ENCODE peak calls at places on chromosomes 11 and 22, in six cellular contexts. One of them, this sample, is unnamed.

GRCh38 chr11:73636249-73636648 is 10.1 kb upstream of the PLEKHB1 start:
- DNase-seq in esophagus muscularis mucosa: no peak
- DNase-seq in breast epithelium: no peak
- DNase-seq in sigmoid colon: no peak
- DNase-seq in prostate gland: no peak
- DNase-seq in endothelial cell of umbilical vein: no peak
- DNase-seq in this sample: no peak

GRCh38 chr11:74086242-74086884 is 77.5 kb upstream of the UCP3 start:
- DNase-seq in esophagus muscularis mucosa: no peak
- DNase-seq in breast epithelium: no peak
- DNase-seq in sigmoid colon: no peak
- DNase-seq in prostate gland: no peak
- DNase-seq in endothelial cell of umbilical vein: no peak
- DNase-seq in this sample: no peak

GRCh38 chr11:116835042-116835772 is 2.2 kb downstream of the APOA1 start:
- DNase-seq in esophagus muscularis mucosa: no peak
- DNase-seq in breast epithelium: no peak
- DNase-seq in sigmoid colon: peak
- DNase-seq in prostate gland: no peak
- DNase-seq in endothelial cell of umbilical vein: peak
- DNase-seq in this sample: no peak

GRCh38 chr11:125886997-125887372 is 483 bp upstream of the HYLS1 start:
- DNase-seq in esophagus muscularis mucosa: no peak
- DNase-seq in breast epithelium: peak
- DNase-seq in sigmoid colon: peak
- DNase-seq in prostate gland: peak
- DNase-seq in endothelial cell of umbilical vein: no peak
- DNase-seq in this sample: no peak

GRCh38 chr11:61609970-61610347 is 29.1 kb upstream of the SYT7 start:
- DNase-seq in esophagus muscularis mucosa: no peak
- DNase-seq in breast epithelium: no peak
- DNase-seq in sigmoid colon: no peak
- DNase-seq in prostate gland: no peak
- DNase-seq in endothelial cell of umbilical vein: no peak
- DNase-seq in this sample: no peak

GRCh38 chr11:9601041-9601875 is 27.8 kb downstream of the WEE1 start:
- DNase-seq in esophagus muscularis mucosa: peak
- DNase-seq in breast epithelium: no peak
- DNase-seq in sigmoid colon: no peak
- DNase-seq in prostate gland: no peak
- DNase-seq in endothelial cell of umbilical vein: no peak
- DNase-seq in this sample: peak

GRCh38 chr11:120727752-120728151 is 216.2 kb downstream of the GRIK4 start:
- DNase-seq in esophagus muscularis mucosa: no peak
- DNase-seq in breast epithelium: no peak
- DNase-seq in sigmoid colon: no peak
- DNase-seq in prostate gland: no peak
- DNase-seq in endothelial cell of umbilical vein: no peak
- DNase-seq in this sample: no peak

GRCh38 chr11:75431533-75432525 is 1.2 kb downstream of the KLHL35 start:
- DNase-seq in esophagus muscularis mucosa: no peak
- DNase-seq in breast epithelium: no peak
- DNase-seq in sigmoid colon: no peak
- DNase-seq in prostate gland: no peak
- DNase-seq in endothelial cell of umbilical vein: no peak
- DNase-seq in this sample: no peak

GRCh38 chr11:27296406-27296994 is 66.5 kb downstream of the CCDC34 start:
- DNase-seq in esophagus muscularis mucosa: no peak
- DNase-seq in breast epithelium: no peak
- DNase-seq in sigmoid colon: no peak
- DNase-seq in prostate gland: peak
- DNase-seq in endothelial cell of umbilical vein: peak
- DNase-seq in this sample: no peak

GRCh38 chr11:16815047-16815767 is 76.8 kb downstream of the C11orf58 start:
- DNase-seq in esophagus muscularis mucosa: no peak
- DNase-seq in breast epithelium: peak
- DNase-seq in sigmoid colon: peak
- DNase-seq in prostate gland: peak
- DNase-seq in endothelial cell of umbilical vein: no peak
- DNase-seq in this sample: no peak

GRCh38 chr11:120272303-120272702 is 32.4 kb downstream of the POU2F3 start:
- DNase-seq in esophagus muscularis mucosa: no peak
- DNase-seq in breast epithelium: no peak
- DNase-seq in sigmoid colon: no peak
- DNase-seq in prostate gland: no peak
- DNase-seq in endothelial cell of umbilical vein: peak
- DNase-seq in this sample: no peak

GRCh38 chr22:46213052-46213451 is 37.0 kb downstream of the CDPF1 start:
- DNase-seq in esophagus muscularis mucosa: no peak
- DNase-seq in breast epithelium: no peak
- DNase-seq in sigmoid colon: no peak
- DNase-seq in prostate gland: no peak
- DNase-seq in endothelial cell of umbilical vein: no peak
- DNase-seq in this sample: no peak

GRCh38 chr11:1390603-1391164 is 950 bp downstream of the BRSK2 start:
- DNase-seq in esophagus muscularis mucosa: no peak
- DNase-seq in breast epithelium: no peak
- DNase-seq in sigmoid colon: no peak
- DNase-seq in prostate gland: no peak
- DNase-seq in endothelial cell of umbilical vein: no peak
- DNase-seq in this sample: no peak

GRCh38 chr22:38503021-38503420 is 3.1 kb downstream of the DDX17 start:
- DNase-seq in esophagus muscularis mucosa: no peak
- DNase-seq in breast epithelium: no peak
- DNase-seq in sigmoid colon: no peak
- DNase-seq in prostate gland: no peak
- DNase-seq in endothelial cell of umbilical vein: peak
- DNase-seq in this sample: no peak

GRCh38 chr22:38506118-38506962 is at the start of gene DDX17:
- DNase-seq in esophagus muscularis mucosa: peak
- DNase-seq in breast epithelium: peak
- DNase-seq in sigmoid colon: peak
- DNase-seq in prostate gland: peak
- DNase-seq in endothelial cell of umbilical vein: peak
- DNase-seq in this sample: peak

GRCh38 chr22:38505595-38506117 is 455 bp downstream of the DDX17 start:
- DNase-seq in esophagus muscularis mucosa: peak
- DNase-seq in breast epithelium: peak
- DNase-seq in sigmoid colon: peak
- DNase-seq in prostate gland: peak
- DNase-seq in endothelial cell of umbilical vein: peak
- DNase-seq in this sample: no peak

GRCh38 chr22:38501797-38502672 is 4.1 kb downstream of the DDX17 start:
- DNase-seq in esophagus muscularis mucosa: no peak
- DNase-seq in breast epithelium: no peak
- DNase-seq in sigmoid colon: no peak
- DNase-seq in prostate gland: no peak
- DNase-seq in endothelial cell of umbilical vein: no peak
- DNase-seq in this sample: no peak

DNA sequence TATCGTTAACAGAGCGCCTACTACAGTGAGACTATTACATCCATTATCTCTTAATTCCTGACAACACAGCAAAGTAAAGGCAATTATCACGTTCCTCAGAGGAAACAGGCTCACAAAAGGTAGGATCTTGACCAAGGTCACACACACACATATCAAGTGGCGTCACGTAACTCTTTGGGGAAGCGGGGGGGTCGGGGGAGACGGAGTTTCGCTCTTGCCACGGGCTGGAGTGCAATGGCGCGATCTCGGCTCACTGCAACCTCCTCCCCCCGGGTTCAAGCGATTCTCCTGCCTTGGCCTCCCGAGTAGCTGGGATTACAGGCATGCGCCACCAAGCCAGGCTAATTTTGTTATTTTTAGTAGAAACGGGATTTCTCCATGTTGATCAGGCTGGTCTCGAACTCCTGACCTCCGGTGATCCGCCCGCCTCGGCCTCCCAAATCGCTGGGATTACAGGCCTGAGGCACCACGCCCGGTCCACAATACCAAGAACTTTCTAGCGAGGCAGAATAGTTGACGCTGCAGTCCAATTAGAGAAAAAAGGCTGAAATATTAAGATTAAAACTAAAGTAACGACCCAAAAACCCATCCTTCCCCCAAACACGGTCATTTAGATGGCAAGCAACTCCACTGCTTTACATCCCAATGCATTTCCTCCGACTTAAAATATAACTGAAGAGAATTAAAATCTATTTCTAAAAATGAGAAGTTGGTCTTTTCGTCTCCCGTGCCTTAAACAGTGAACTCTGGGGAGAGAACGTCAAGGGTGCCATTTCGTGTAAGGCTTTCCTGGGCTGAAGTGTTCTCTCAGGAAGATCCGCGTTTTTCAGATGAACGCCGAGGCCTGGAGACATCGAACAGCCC is 1.1 kb downstream of the DDX17 start:
- DNase-seq in esophagus muscularis mucosa: no peak
- DNase-seq in breast epithelium: no peak
- DNase-seq in sigmoid colon: peak
- DNase-seq in prostate gland: peak
- DNase-seq in endothelial cell of umbilical vein: peak
- DNase-seq in this sample: no peak
- TF ChIP-seq POLR2AphosphoS5 in esophagus muscularis mucosa: peak
- TF ChIP-seq POLR2AphosphoS5 in breast epithelium: no peak
- TF ChIP-seq POLR2AphosphoS5 in sigmoid colon: peak
- TF ChIP-seq POLR2AphosphoS5 in prostate gland: no peak
- TF ChIP-seq POLR2AphosphoS5 in endothelial cell of umbilical vein: no peak
- TF ChIP-seq POLR2AphosphoS5 in this sample: no peak

GRCh38 chr11:94997437-94997836 is 23.9 kb downstream of the KDM4D start:
- DNase-seq in esophagus muscularis mucosa: no peak
- DNase-seq in breast epithelium: no peak
- DNase-seq in sigmoid colon: no peak
- DNase-seq in prostate gland: no peak
- DNase-seq in endothelial cell of umbilical vein: no peak
- DNase-seq in this sample: no peak
- H3K27ac ChIP-seq in esophagus muscularis mucosa: no peak
- H3K27ac ChIP-seq in breast epithelium: no peak
- H3K27ac ChIP-seq in sigmoid colon: no peak
- H3K27ac ChIP-seq in prostate gland: no peak
- H3K27ac ChIP-seq in endothelial cell of umbilical vein: no peak
- H3K27ac ChIP-seq in this sample: no peak

GRCh38 chr11:66929753-66930152 is 28.4 kb downstream of the PC start:
- DNase-seq in esophagus muscularis mucosa: no peak
- DNase-seq in breast epithelium: no peak
- DNase-seq in sigmoid colon: no peak
- DNase-seq in prostate gland: no peak
- DNase-seq in endothelial cell of umbilical vein: no peak
- DNase-seq in this sample: no peak
- TF ChIP-seq POLR2A in esophagus muscularis mucosa: no peak
- TF ChIP-seq POLR2A in breast epithelium: no peak
- TF ChIP-seq POLR2A in sigmoid colon: no peak
- TF ChIP-seq POLR2A in prostate gland: no peak
- TF ChIP-seq POLR2A in endothelial cell of umbilical vein: no peak
- TF ChIP-seq POLR2A in this sample: no peak

GRCh38 chr11:62611705-62612365 is 740 bp downstream of the EML3 start:
- DNase-seq in esophagus muscularis mucosa: no peak
- DNase-seq in breast epithelium: no peak
- DNase-seq in sigmoid colon: peak
- DNase-seq in prostate gland: no peak
- DNase-seq in endothelial cell of umbilical vein: peak
- DNase-seq in this sample: no peak
- TF ChIP-seq POLR2AphosphoS5 in esophagus muscularis mucosa: peak
- TF ChIP-seq POLR2AphosphoS5 in breast epithelium: no peak
- TF ChIP-seq POLR2AphosphoS5 in sigmoid colon: no peak
- TF ChIP-seq POLR2AphosphoS5 in prostate gland: no peak
- TF ChIP-seq POLR2AphosphoS5 in endothelial cell of umbilical vein: no peak
- TF ChIP-seq POLR2AphosphoS5 in this sample: no peak

This sample was measured in vagina.